ENCODE peak calls at places on chromosomes 3 and 15, in seven cellular contexts. C, P, X, D, J, E and H are unnamed samples.

GRCh38 chr15:58019503-58020376 is 45.8 kb downstream of the ALDH1A2 start:
- DNase-seq in P (no peak), C (no peak), J (no peak), X (no peak), E (no peak), D (no peak), H (peak)

GRCh38 chr15:89322822-89323221 is 11.8 kb downstream of the POLG start:
- DNase-seq in E (no peak), P (no peak), J (no peak), C (no peak), X (no peak), D (no peak), H (no peak)

GRCh38 chr3:10347648-10348403 is 26.9 kb upstream of the SEC13 start:
- DNase-seq in C (no peak), D (no peak), E (no peak), J (no peak), X (no peak), P (no peak), H (no peak)

GRCh38 chr15:100463515-100463914 is 65.2 kb downstream of the CERS3 start:
- DNase-seq in C (no peak), P (no peak), E (no peak), D (no peak), X (no peak), J (no peak), H (no peak)

GRCh38 chr3:185549111-185549510 is 3.3 kb downstream of the LIPH start:
- DNase-seq in J (peak), P (no peak), D (no peak), C (no peak), X (no peak), E (no peak), H (peak)

GRCh38 chr3:46361408-46362283 is 7.7 kb downstream of the CCR2 start:
- DNase-seq in P (no peak), C (no peak), J (peak), X (no peak), E (no peak), D (peak), H (peak)

GRCh38 chr3:146464783-146465182 is 4.6 kb downstream of the PLSCR2 start:
- DNase-seq in J (no peak), X (no peak), D (no peak), C (no peak), E (no peak), P (no peak), H (no peak)

GRCh38 chr15:38702178-38702912 is 137.7 kb upstream of the RASGRP1 start:
- DNase-seq in J (no peak), D (no peak), E (peak), C (no peak), P (peak), X (no peak), H (peak)

GRCh38 chr3:71493372-71493771 is 90.2 kb downstream of the FOXP1 start:
- DNase-seq in J (no peak), X (no peak), E (no peak), C (no peak), D (no peak), P (no peak), H (no peak)

GRCh38 chr3:152941825-152942224 is 106.9 kb downstream of the P2RY1 start:
- DNase-seq in C (no peak), P (peak), D (no peak), J (no peak), X (no peak), E (no peak), H (no peak)

GRCh38 chr3:152942366-152942765 is 107.4 kb downstream of the P2RY1 start:
- DNase-seq in C (no peak), X (no peak), P (no peak), D (no peak), J (no peak), E (no peak), H (peak)

GRCh38 chr3:152943645-152944044 is 108.7 kb downstream of the P2RY1 start:
- DNase-seq in X (no peak), E (no peak), C (no peak), P (peak), D (no peak), J (no peak), H (peak)

GRCh38 chr3:152937234-152937633 is 102.3 kb downstream of the P2RY1 start:
- DNase-seq in P (no peak), C (no peak), E (no peak), J (no peak), D (no peak), X (no peak), H (no peak)

DNA sequence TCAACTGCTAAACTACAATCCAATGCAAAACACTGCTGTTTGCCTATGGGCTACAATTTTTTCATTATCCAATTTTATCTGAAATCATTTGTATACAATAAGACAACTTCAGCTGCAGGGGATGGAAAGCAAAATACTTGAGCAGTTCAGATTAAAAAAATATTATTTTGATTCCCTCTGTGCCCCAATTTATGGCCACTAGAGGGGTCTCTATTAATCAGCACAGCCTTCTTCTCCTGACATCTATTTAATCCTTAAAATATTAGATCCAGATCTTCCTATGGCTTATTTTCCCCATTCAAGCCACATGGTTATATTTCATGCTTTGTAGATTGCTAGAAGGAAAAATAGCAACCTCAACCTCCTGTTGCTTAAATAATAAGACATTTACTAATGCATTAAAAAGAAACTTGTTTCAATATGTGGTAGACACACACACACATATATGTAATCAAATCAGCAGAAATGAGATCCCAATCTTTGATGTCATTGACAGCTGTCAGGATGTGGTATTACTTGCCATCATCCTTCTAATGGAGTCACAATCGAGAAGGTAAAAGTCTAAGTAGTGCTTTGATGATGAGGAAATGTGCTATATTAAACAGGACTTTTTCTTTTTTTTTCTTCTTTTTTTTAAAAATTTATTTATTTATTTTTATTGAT is 104.2 kb downstream of the P2RY1 start:
- DNase-seq in J (no peak), P (no peak), E (no peak), D (no peak), C (no peak), X (no peak), H (no peak)
- TF ChIP-seq CTCF in J (no peak), P (no peak), E (no peak), D (no peak), C (peak), X (no peak), H (no peak)

GRCh38 chr15:72844067-72844466 is 60.5 kb upstream of the ADPGK start:
- DNase-seq in E (no peak), P (no peak), C (no peak), X (no peak), D (no peak), J (no peak), H (no peak)

GRCh38 chr15:72850833-72851232 is 67.3 kb upstream of the ADPGK start:
- DNase-seq in C (no peak), D (no peak), X (no peak), J (no peak), P (no peak), E (no peak), H (peak)

GRCh38 chr15:72847806-72848205 is 64.2 kb upstream of the ADPGK start:
- DNase-seq in X (no peak), P (no peak), C (no peak), D (no peak), J (no peak), E (no peak), H (no peak)

GRCh38 chr15:72847033-72847432 is 63.5 kb upstream of the ADPGK start:
- DNase-seq in D (no peak), J (no peak), C (no peak), P (no peak), E (no peak), X (no peak), H (no peak)

GRCh38 chr15:72846027-72846426 is 62.5 kb upstream of the ADPGK start:
- DNase-seq in C (no peak), P (no peak), E (no peak), D (no peak), X (no peak), J (no peak), H (no peak)
- TF ChIP-seq CTCF in C (no peak), P (no peak), E (no peak), D (no peak), X (no peak), J (peak), H (no peak)

GRCh38 chr15:20356444-20357138 is 185.0 kb downstream of the GOLGA6L6 start:
- DNase-seq in C (no peak), D (peak), J (peak), X (peak), P (peak), E (peak), H (peak)

GRCh38 chr15:20357139-20358065 is 184.2 kb downstream of the GOLGA6L6 start:
- DNase-seq in J (peak), D (no peak), X (peak), E (peak), C (no peak), P (no peak), H (no peak)

GRCh38 chr15:20352241-20353200 is 189.1 kb downstream of the GOLGA6L6 start:
- DNase-seq in X (peak), J (peak), D (no peak), E (no peak), P (no peak), C (no peak), H (no peak)

GRCh38 chr15:20353966-20354883 is 187.4 kb downstream of the GOLGA6L6 start:
- DNase-seq in J (peak), X (peak), D (no peak), E (no peak), P (no peak), C (no peak), H (no peak)

DNA sequence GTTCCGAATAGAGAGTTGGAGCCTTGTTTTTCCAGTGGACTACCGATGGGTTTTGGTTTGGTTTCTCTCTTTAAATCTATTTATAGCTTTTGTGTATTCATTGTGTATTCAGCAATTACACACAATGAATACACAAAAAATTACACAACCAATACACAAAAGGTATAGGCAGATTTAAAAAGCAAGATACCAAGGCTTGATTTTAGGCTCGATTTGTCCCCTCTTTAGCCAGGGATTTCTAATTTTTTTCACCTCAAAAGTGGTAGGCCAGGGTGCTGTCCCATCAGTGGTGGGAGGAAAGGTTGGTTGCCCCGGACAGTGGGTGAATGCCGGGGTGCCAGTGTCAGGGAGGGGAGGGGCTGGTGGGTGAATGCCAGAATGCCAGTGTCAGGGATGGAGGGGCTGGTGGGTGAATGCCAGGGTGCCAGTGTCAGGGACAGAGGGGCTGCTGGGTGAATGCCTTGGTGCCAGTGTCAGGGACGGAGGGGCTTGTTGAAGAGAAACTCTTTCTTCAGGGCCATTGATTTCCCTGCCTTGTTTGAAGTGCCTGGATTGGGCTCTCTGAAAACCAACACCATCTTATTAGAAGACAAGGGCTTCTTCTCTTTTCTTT is 186.2 kb downstream of the GOLGA6L6 start:
- DNase-seq in C (no peak), E (no peak), J (peak), X (peak), D (no peak), P (no peak), H (no peak)
- TF ChIP-seq CTCF in C (no peak), E (no peak), J (no peak), X (no peak), D (no peak), P (no peak), H (no peak)

DNA sequence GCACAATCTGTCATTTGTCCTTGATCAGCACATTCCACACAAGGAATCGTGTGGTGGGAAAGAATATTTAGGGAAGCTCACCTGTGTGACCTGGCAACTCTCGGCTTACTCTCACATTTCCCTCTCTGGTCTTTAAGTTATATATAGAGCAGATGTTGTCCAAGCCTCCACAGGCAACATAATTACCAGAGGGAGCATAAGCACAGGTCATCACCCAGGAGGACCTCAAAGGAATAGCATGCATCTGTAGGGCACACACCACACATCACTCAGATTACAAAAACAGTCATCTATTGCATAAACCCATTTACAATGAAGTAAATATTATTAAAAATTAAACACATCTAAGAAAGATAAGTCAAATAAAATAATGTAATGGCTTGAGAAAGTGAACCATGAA is 36.5 kb downstream of the GNB4 start:
- DNase-seq in P (no peak), X (no peak), J (no peak), D (no peak), E (no peak), C (no peak), H (no peak)
- TF ChIP-seq CTCF in P (no peak), X (no peak), J (no peak), D (no peak), E (no peak), C (no peak), H (no peak)

DNA sequence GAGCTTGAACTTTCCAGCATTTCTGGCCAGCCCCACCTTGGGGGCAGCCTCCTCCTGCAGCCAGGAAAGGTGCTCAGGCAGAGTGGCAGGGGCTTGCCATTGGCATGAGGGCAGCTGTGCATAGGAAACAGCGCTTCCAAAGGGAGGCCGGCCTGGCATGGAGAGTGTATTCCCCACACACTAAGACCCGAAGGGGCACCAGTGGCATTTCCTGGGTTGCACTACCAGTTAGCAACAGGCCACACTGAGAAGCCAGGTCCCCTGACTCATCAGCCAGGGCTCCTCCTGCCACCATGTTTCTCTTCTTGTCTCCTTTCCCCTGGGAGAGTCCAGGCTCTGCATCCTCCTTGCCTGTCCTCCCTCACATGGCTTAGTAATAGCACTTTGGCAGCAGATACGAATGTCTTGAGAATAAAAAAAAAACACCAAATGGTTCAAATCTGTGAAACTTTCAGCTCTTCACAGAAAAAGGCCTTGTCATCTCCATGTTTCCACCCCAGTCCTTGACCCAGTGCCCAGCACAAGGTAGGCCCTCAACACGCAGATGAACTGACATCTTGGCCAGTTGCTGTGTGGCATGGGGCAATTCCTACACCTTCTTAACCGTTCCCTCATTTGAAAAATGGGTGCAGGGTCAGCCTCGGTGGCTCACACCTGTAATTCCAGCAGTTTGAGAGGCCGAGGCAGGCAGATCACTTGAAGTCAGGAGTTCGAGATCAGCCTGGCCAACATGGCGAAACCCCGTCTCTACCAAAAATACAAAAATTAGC is 180.4 kb downstream of the SMAD6 start:
- DNase-seq in P (no peak), E (peak), C (no peak), D (peak), X (no peak), J (peak), H (peak)
- TF ChIP-seq CTCF in P (no peak), E (no peak), C (no peak), D (no peak), X (no peak), J (no peak), H (no peak)

DNA sequence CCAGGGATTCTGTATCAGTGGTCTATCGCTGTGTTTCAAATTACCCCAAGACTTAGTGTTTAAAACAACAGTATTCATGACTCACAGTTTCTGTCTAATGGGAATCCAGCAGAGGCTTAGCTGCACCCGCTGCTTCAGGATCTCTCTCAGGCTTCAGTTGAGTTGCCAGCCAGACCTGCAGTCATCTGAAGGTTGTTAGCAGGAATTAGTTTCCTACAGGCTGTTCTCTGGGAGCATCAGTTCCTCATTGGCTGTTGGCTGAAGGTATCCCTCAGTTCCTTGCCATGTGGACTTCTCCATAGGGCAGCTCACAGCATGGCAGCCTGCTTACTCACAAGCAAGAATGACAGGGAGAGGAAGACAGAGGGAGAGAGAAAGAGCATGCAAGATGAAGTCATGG is 474.1 kb upstream of the PPP2R3A start:
- DNase-seq in E (no peak), C (no peak), D (no peak), X (no peak), J (no peak), P (no peak), H (no peak)
- TF ChIP-seq CTCF in E (no peak), C (no peak), D (no peak), X (no peak), J (no peak), P (no peak), H (no peak)